ENCODE peak calls at places on chromosome 4, in five cellular contexts. L, S, E, B and C are unnamed samples.

GRCh38 chr4:92234393-92235176 is 69.2 kb upstream of the GRID2 start:
- DNase-seq in L (no peak), S (peak), E (no peak), B (peak), C (no peak)

GRCh38 chr4:80192937-80193336 is 4.4 kb upstream of the PRDM8 start:
- DNase-seq in L (no peak), S (peak), E (no peak), B (no peak), C (no peak)

GRCh38 chr4:85740431-85740861 is 265.5 kb downstream of the ARHGAP24 start:
- DNase-seq in L (no peak), S (peak), E (no peak), B (no peak), C (no peak)

GRCh38 chr4:25271866-25272265 is 38.0 kb downstream of the PI4K2B start:
- DNase-seq in L (no peak), S (no peak), E (no peak), B (no peak), C (no peak)

GRCh38 chr4:126850286-126850685 is 782.5 kb upstream of the INTU start:
- DNase-seq in L (no peak), S (peak), E (no peak), B (no peak), C (no peak)

GRCh38 chr4:29276150-29276549 is 1444.0 kb upstream of the PCDH7 start:
- DNase-seq in L (no peak), S (no peak), E (no peak), B (no peak), C (no peak)

GRCh38 chr4:20124317-20125026 is 127.2 kb upstream of the SLIT2 start:
- DNase-seq in L (no peak), S (no peak), E (no peak), B (no peak), C (no peak)

GRCh38 chr4:145878501-145879435 is 59.9 kb downstream of the ZNF827 start:
- DNase-seq in L (no peak), S (peak), E (no peak), B (no peak), C (no peak)

GRCh38 chr4:26087108-26087507 is 173.1 kb downstream of the SMIM20 start:
- DNase-seq in L (no peak), S (no peak), E (no peak), B (no peak), C (no peak)

GRCh38 chr4:153940916-153941315 is 152.0 kb upstream of the SFRP2 start:
- DNase-seq in L (no peak), S (no peak), E (no peak), B (no peak), C (no peak)

GRCh38 chr4:149549911-149550310 is 265.7 kb downstream of the IQCM start:
- DNase-seq in L (no peak), S (no peak), E (no peak), B (no peak), C (no peak)

GRCh38 chr4:122990891-122991290 is 68.5 kb upstream of the NUDT6 start:
- DNase-seq in L (no peak), S (no peak), E (no peak), B (no peak), C (no peak)

GRCh38 chr4:89549907-89550306 is 242.3 kb upstream of the GPRIN3 start:
- DNase-seq in L (no peak), S (peak), E (no peak), B (peak), C (no peak)

GRCh38 chr4:150217192-150217591 is 138.9 kb downstream of the DCLK2 start:
- DNase-seq in L (no peak), S (peak), E (no peak), B (no peak), C (no peak)

GRCh38 chr4:159608434-159608833 is 505.6 kb downstream of the RAPGEF2 start:
- DNase-seq in L (no peak), S (no peak), E (no peak), B (no peak), C (no peak)

GRCh38 chr4:22884157-22884556 is 191.4 kb downstream of the GBA3 start:
- DNase-seq in L (no peak), S (no peak), E (no peak), B (no peak), C (no peak)

GRCh38 chr4:78002260-78002659 is 54.9 kb upstream of the FRAS1 start:
- DNase-seq in L (no peak), S (no peak), E (no peak), B (no peak), C (no peak)

GRCh38 chr4:34112573-34112972 is 2131.7 kb downstream of the ARAP2 start:
- DNase-seq in L (no peak), S (no peak), E (no peak), B (no peak), C (no peak)

GRCh38 chr4:163484906-163485305 is 9.6 kb upstream of the TMA16 start:
- DNase-seq in L (no peak), S (peak), E (no peak), B (peak), C (peak)

GRCh38 chr4:68735106-68735505 is 64.7 kb upstream of the UGT2B15 start:
- DNase-seq in L (no peak), S (no peak), E (no peak), B (no peak), C (no peak)

GRCh38 chr4:154622598-154622997 is 10.1 kb upstream of the FGG start:
- DNase-seq in L (no peak), S (peak), E (no peak), B (peak), C (no peak)

GRCh38 chr4:36081185-36081584 is 163.1 kb downstream of the ARAP2 start:
- DNase-seq in L (no peak), S (no peak), E (no peak), B (no peak), C (no peak)

GRCh38 chr4:6716018-6716911 is at the start of gene BLOC1S4:
- DNase-seq in L (peak), S (peak), E (peak), B (peak), C (peak)

GRCh38 chr4:6715704-6716017 is 313 bp upstream of the BLOC1S4 start:
- DNase-seq in L (no peak), S (no peak), E (no peak), B (peak), C (no peak)

GRCh38 chr4:6718932-6719610 is 3.1 kb downstream of the BLOC1S4 start:
- DNase-seq in L (no peak), S (no peak), E (no peak), B (no peak), C (no peak)

GRCh38 chr4:6716958-6717655 is 1.1 kb downstream of the BLOC1S4 start:
- DNase-seq in L (no peak), S (peak), E (no peak), B (no peak), C (no peak)

GRCh38 chr4:6714954-6715353 is 1.0 kb upstream of the BLOC1S4 start:
- DNase-seq in L (no peak), S (no peak), E (no peak), B (no peak), C (no peak)
- H3K4me3 ChIP-seq in L (no peak), S (no peak), E (no peak), B (no peak), C (no peak)

GRCh38 chr4:7909463-7909862 is 30.2 kb downstream of the AFAP1 start:
- DNase-seq in L (no peak), S (peak), E (no peak), B (no peak), C (no peak)
- H3K4me3 ChIP-seq in L (no peak), S (peak), E (no peak), B (no peak), C (no peak)

GRCh38 chr4:9608300-9608699 is 164.1 kb downstream of the DEFB131A start:
- DNase-seq in L (no peak), S (no peak), E (no peak), B (no peak), C (no peak)

GRCh38 chr4:9600246-9600645 is 156.0 kb downstream of the DEFB131A start:
- DNase-seq in L (no peak), S (no peak), E (no peak), B (no peak), C (no peak)

DNA sequence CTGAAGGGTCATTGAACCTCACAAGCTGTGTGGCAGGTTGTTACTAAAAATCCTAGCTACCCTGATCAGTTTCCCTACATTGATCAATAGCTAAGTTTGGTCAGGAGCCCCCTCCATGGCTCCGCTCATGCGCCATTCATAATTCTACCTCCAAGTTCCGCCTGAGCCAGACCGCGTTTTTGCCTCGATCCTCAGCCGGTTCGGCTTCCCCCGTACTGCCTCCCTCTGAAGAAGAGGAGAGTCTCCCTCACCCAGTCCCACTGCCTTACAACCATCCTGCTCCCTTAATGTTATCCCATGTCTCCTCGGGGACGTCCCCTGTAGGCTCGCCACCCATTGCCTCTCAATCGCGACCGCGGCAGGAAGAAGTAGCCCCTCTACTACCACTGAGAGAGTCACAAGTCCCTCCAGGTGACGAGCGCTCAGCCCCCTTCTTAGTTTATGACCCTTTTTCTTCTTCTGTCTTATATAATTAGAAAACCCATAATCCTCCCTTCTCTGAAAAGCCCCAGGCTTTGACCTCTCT is 158.2 kb downstream of the DEFB131A start:
- DNase-seq in L (no peak), S (no peak), E (no peak), B (peak), C (no peak)
- H3K4me3 ChIP-seq in L (no peak), S (no peak), E (no peak), B (peak), C (peak)

DNA sequence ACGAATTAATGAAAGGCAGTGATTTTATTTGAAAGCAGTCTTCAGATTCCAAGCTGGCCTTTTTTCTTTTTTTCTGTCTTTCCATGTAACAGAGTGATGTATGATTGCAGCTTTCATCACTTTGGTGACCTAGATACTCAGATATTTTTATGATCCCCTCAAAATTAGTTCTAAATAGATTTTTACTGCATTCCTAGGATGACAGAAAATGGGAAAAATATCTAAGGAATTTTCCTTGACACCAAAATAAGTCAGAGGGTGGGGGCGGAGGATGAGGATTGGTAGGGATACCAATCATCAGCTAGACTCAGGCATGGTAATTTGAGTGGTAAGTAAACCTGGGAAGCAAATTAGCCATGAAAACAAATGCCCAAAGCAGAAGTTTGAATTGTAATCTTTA is 11.9 kb upstream of the HMGB2 start:
- DNase-seq in L (no peak), S (peak), E (no peak), B (no peak), C (no peak)
- H3K4me3 ChIP-seq in L (no peak), S (peak), E (no peak), B (no peak), C (no peak)

GRCh38 chr4:164874791-164875190 is 2.2 kb upstream of the APELA start:
- DNase-seq in L (no peak), S (no peak), E (no peak), B (no peak), C (no peak)
- H3K4me3 ChIP-seq in L (no peak), S (no peak), E (no peak), B (no peak), C (no peak)

DNA sequence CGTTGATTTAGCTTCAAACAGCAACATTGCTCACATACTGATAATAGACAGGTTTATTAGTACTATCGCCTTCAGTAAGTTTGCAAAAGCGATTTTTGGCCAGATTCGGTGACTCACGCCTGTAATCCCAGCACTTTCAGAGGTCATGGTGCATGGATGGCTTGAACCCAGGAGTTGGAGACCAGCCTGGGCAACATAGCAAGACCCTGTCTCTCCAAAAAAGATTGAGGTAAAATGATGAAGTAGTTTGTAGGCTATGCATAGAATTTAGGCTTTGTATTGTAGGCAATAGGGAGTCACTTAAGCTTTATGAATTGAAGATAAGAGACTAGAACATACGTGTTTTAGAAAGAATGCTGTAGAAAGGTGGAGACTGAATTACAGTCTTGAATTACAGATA is 1.1 kb upstream of the GNPDA2 start:
- DNase-seq in L (no peak), S (no peak), E (no peak), B (no peak), C (no peak)
- H3K4me3 ChIP-seq in L (no peak), S (peak), E (no peak), B (no peak), C (no peak)